ENCODE peak calls at places on chromosome 11, in six cellular contexts. X is RWPE2, R is transverse colon, U is cardiac fibroblast, D is GM12865, Y is GM12864. M is an unnamed sample.
A peak's percentile ranks its signal among the peaks of the same experiment; 100 is the strongest.

GRCh38 chr11:2787816-2788750 is 88.3 kb upstream of the KCNQ1OT1 start:
- DNase-seq in X (no peak), R (peak; percentile 6), U (no peak), D (no peak), Y (no peak), M (no peak)

GRCh38 chr11:111439905-111440304 is 60.8 kb upstream of the POU2AF1 start:
- DNase-seq in X (no peak), R (no peak), U (no peak), D (no peak), Y (no peak), M (no peak)

GRCh38 chr11:119728226-119728626 is 774 bp downstream of the NECTIN1 start:
- DNase-seq in X (no peak), R (peak; percentile 25), U (no peak), D (no peak), Y (no peak), M (peak; percentile 30)

GRCh38 chr11:84103096-84103495 is 816.9 kb upstream of the CCDC90B start:
- DNase-seq in X (no peak), R (no peak), U (no peak), D (no peak), Y (no peak), M (no peak)

GRCh38 chr11:83785942-83786341 is 499.8 kb upstream of the CCDC90B start:
- DNase-seq in X (no peak), R (no peak), U (no peak), D (no peak), Y (no peak), M (no peak)

GRCh38 chr11:76135491-76135890 is 70.8 kb downstream of the WNT11 start:
- DNase-seq in X (no peak), R (no peak), U (no peak), D (no peak), Y (no peak), M (peak; percentile 31)

GRCh38 chr11:111162306-111162705 is 83.2 kb upstream of the POU2AF2 start:
- DNase-seq in X (no peak), R (no peak), U (peak; percentile 56), D (no peak), Y (no peak), M (peak; percentile 65)

GRCh38 chr11:133841279-133842043 is 3.9 kb downstream of the SPATA19 start:
- DNase-seq in X (no peak), R (no peak), U (no peak), D (no peak), Y (no peak), M (no peak)

GRCh38 chr11:105903113-105903512 is 118.9 kb downstream of the MSANTD4 start:
- DNase-seq in X (no peak), R (no peak), U (no peak), D (no peak), Y (no peak), M (peak; percentile 24)

GRCh38 chr11:47234669-47235075 is 13.9 kb downstream of the ACP2 start:
- DNase-seq in X (no peak), R (peak; percentile 65), U (peak; percentile 64), D (no peak), Y (no peak), M (peak; percentile 65)

GRCh38 chr11:838441-839279 is 3.7 kb downstream of the POLR2L start:
- DNase-seq in X (no peak), R (peak; percentile 40), U (peak; percentile 47), D (no peak), Y (no peak), M (peak; percentile 37)

GRCh38 chr11:78982377-78982925 is 407.8 kb upstream of the NARS2 start:
- DNase-seq in X (no peak), R (no peak), U (no peak), D (no peak), Y (no peak), M (no peak)

GRCh38 chr11:13031349-13031748 is 22.2 kb downstream of the RASSF10 start:
- DNase-seq in X (no peak), R (no peak), U (no peak), D (no peak), Y (no peak), M (no peak)

GRCh38 chr11:124763156-124763947 is 1.3 kb upstream of the ESAM start:
- DNase-seq in X (peak; percentile 75), R (peak; percentile 91), U (peak; percentile 74), D (peak; percentile 84), Y (peak; percentile 38), M (peak; percentile 76)

GRCh38 chr11:126484266-126484665 is 128.8 kb downstream of the ST3GAL4 start:
- DNase-seq in X (no peak), R (no peak), U (peak; percentile 54), D (no peak), Y (no peak), M (peak; percentile 72)

GRCh38 chr11:65315204-65315865 is 669 bp downstream of the CDC42EP2 start:
- DNase-seq in X (no peak), R (peak; percentile 85), U (peak; percentile 77), D (peak; percentile 77), Y (no peak), M (peak; percentile 71)

GRCh38 chr11:78226684-78227680 is 38.3 kb downstream of the USP35 start:
- DNase-seq in X (no peak), R (no peak), U (no peak), D (peak; percentile 81), Y (peak; percentile 40), M (no peak)

GRCh38 chr11:45394294-45395085 is 108.3 kb upstream of the SYT13 start:
- DNase-seq in X (no peak), R (no peak), U (no peak), D (no peak), Y (no peak), M (no peak)

GRCh38 chr11:105719073-105719846 is 109.4 kb downstream of the GRIA4 start:
- DNase-seq in X (no peak), R (no peak), U (peak; percentile 26), D (peak; percentile 53), Y (no peak), M (peak; percentile 72)

GRCh38 chr11:18168372-18168771 is 4.3 kb upstream of the MRGPRX4 start:
- DNase-seq in X (no peak), R (no peak), U (no peak), D (no peak), Y (no peak), M (no peak)

GRCh38 chr11:19079643-19080440 is 19.3 kb upstream of the MRGPRX2 start:
- DNase-seq in X (peak; percentile 91), R (no peak), U (peak; percentile 78), D (no peak), Y (no peak), M (peak; percentile 48)

DNA sequence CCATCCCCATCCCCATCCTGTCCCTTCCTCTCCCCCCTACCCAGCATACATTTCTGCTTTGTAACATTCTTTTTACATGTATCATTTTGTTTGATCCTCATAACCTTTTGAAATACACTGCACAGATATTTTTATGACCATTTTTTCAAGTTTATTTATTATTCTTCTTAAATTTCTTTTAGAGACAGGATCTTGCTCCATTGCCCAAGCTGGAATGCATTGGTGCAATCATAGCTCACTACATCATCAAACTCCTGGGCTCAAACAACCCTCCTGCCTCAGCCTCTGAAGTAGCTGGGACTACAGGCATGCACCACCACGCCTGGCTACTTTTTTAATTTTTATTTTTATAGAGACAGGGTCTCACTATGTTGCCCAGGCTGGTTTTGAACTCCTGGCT is 99.4 kb upstream of the AKIP1 start:
- DNase-seq in X (no peak), R (no peak), U (peak; percentile 45), D (no peak), Y (no peak), M (peak; percentile 52)
- H3K4me3 ChIP-seq in X (peak overlapping the region; percentile 57), R (no peak overlapping the region), U (no peak overlapping the region), D (no peak overlapping the region), Y (no peak overlapping the region), M (no peak overlapping the region)

GRCh38 chr11:68827733-68828132 is 14.0 kb downstream of the CPT1A start:
- DNase-seq in X (no peak), R (no peak), U (no peak), D (no peak), Y (no peak), M (no peak)
- TF ChIP-seq CTCF in X (no peak), R (peak; percentile 18), U (no peak), D (no peak), Y (no peak), M (no peak)

GRCh38 chr11:63951779-63952536 is 13.2 kb downstream of the NAA40 start:
- DNase-seq in X (no peak), R (no peak), U (peak; percentile 49), D (peak; percentile 87), Y (no peak), M (peak; percentile 31)
- H3K4me3 ChIP-seq in X (no peak overlapping the region), R (no peak overlapping the region), U (no peak overlapping the region), D (peak overlapping the region; percentile 19), Y (no peak overlapping the region), M (no peak overlapping the region)

GRCh38 chr11:73372371-73372993 is 3.7 kb upstream of the RELT start:
- DNase-seq in X (no peak), R (no peak), U (peak; percentile 38), D (peak; percentile 37), Y (no peak), M (peak; percentile 36)
- TF ChIP-seq CTCF in X (no peak), R (no peak), U (peak; percentile 36), D (peak; percentile 20), Y (no peak), M (peak; percentile 34)

GRCh38 chr11:63764201-63764711 is 4.3 kb downstream of the ZFTA start:
- DNase-seq in X (no peak), R (peak; percentile 15), U (no peak), D (no peak), Y (no peak), M (no peak)

GRCh38 chr11:63764712-63765631 is 3.6 kb downstream of the ZFTA start:
- DNase-seq in X (peak; percentile 65), R (peak; percentile 68), U (no peak), D (no peak), Y (no peak), M (peak; percentile 20)

GRCh38 chr11:63766501-63767270 is 1.9 kb downstream of the ZFTA start:
- DNase-seq in X (no peak), R (no peak), U (no peak), D (no peak), Y (no peak), M (no peak)

GRCh38 chr11:63767415-63768231 is 952 bp downstream of the ZFTA start:
- DNase-seq in X (peak; percentile 65), R (peak; percentile 53), U (peak; percentile 86), D (peak; percentile 58), Y (no peak), M (peak; percentile 82)

GRCh38 chr11:63765688-63766241 is 2.8 kb downstream of the ZFTA start:
- DNase-seq in X (no peak), R (peak; percentile 16), U (no peak), D (no peak), Y (no peak), M (no peak)
- H3K4me3 ChIP-seq in X (no peak overlapping the region), R (no peak overlapping the region), U (no peak overlapping the region), D (no peak overlapping the region), Y (no peak overlapping the region), M (no peak overlapping the region)

GRCh38 chr11:103464420-103464819 is 355.2 kb downstream of the DYNC2H1 start:
- DNase-seq in X (no peak), R (no peak), U (no peak), D (no peak), Y (no peak), M (no peak)
- TF ChIP-seq CTCF in X (peak; percentile 15), R (no peak), U (no peak), D (no peak), Y (no peak), M (peak; percentile 28)

M was measured in choroid plexus epithelial cell.